ENCODE peak calls at places on chromosomes 11 and 22, in ten cellular contexts. R is HCT116, H is PC-3, T is hepatocyte, B is SK-N-SH, V is GM23248, W is MM.1S, E is PC-9, G is GM23338, M is Karpas-422. F is an unnamed sample. For H3K9me2, the result is how much of the 10 kb centered on the place peaks cover.

GRCh38 chr22:23110190-23110921 is 31.4 kb downstream of the RSPH14 start:
- DNase-seq in R (no peak), H (no peak), T (no peak), B (peak), V (no peak), W (no peak), E (no peak), G (no peak), M (no peak), F (peak)

GRCh38 chr22:22848364-22848866 is 39.2 kb upstream of the IGLL5 start:
- DNase-seq in R (peak), H (peak), T (peak), B (peak), V (peak), W (peak), E (peak), G (peak), M (peak), F (peak)

GRCh38 chr11:115498354-115498753 is 5.9 kb downstream of the CADM1 start:
- DNase-seq in R (no peak), H (no peak), T (no peak), B (no peak), V (no peak), W (no peak), E (no peak), G (no peak), M (no peak), F (no peak)

GRCh38 chr11:122091850-122092249 is 24.2 kb downstream of the BLID start:
- DNase-seq in R (no peak), H (peak), T (no peak), B (no peak), V (peak), W (no peak), E (no peak), G (no peak), M (no peak), F (no peak)

GRCh38 chr11:120931057-120931779 is 92.7 kb upstream of the TBCEL start:
- DNase-seq in R (no peak), H (no peak), T (no peak), B (no peak), V (no peak), W (peak), E (no peak), G (peak), M (peak), F (peak)

GRCh38 chr22:40478456-40479125 is 108.2 kb downstream of the SGSM3 start:
- DNase-seq in R (no peak), H (no peak), T (no peak), B (no peak), V (no peak), W (no peak), E (no peak), G (no peak), M (no peak), F (no peak)

GRCh38 chr11:105783216-105783615 is 173.3 kb downstream of the GRIA4 start:
- DNase-seq in R (no peak), H (no peak), T (no peak), B (no peak), V (no peak), W (no peak), E (no peak), G (no peak), M (no peak), F (no peak)

GRCh38 chr11:102680945-102681344 is 24.6 kb downstream of the MMP27 start:
- DNase-seq in R (no peak), H (no peak), T (no peak), B (no peak), V (peak), W (no peak), E (no peak), G (no peak), M (no peak), F (no peak)

GRCh38 chr11:74397531-74398243 is 546 bp downstream of the PGM2L1 start:
- DNase-seq in R (peak), H (peak), T (peak), B (peak), V (peak), W (peak), E (peak), G (peak), M (no peak), F (peak)

GRCh38 chr11:119205080-119205479 is 1.1 kb upstream of the CBL start:
- DNase-seq in R (no peak), H (no peak), T (no peak), B (no peak), V (no peak), W (no peak), E (no peak), G (peak), M (peak), F (peak)

GRCh38 chr11:8346157-8346755 is 82.6 kb upstream of the LMO1 start:
- DNase-seq in R (no peak), H (no peak), T (no peak), B (no peak), V (no peak), W (no peak), E (no peak), G (no peak), M (no peak), F (no peak)
- H3K9me2 ChIP-seq in R (under half), H (under half), T (under half), B (under half), V (under half), W (under half), E (under half), G (under half), M (under half), F (under half)

GRCh38 chr11:17703951-17704350 is 15.4 kb upstream of the MYOD1 start:
- DNase-seq in R (peak), H (peak), T (no peak), B (no peak), V (peak), W (no peak), E (no peak), G (peak), M (peak), F (peak)
- H3K9me2 ChIP-seq in R (under half), H (under half), T (under half), B (under half), V (under half), W (under half), E (under half), G (under half), M (under half), F (under half)

DNA sequence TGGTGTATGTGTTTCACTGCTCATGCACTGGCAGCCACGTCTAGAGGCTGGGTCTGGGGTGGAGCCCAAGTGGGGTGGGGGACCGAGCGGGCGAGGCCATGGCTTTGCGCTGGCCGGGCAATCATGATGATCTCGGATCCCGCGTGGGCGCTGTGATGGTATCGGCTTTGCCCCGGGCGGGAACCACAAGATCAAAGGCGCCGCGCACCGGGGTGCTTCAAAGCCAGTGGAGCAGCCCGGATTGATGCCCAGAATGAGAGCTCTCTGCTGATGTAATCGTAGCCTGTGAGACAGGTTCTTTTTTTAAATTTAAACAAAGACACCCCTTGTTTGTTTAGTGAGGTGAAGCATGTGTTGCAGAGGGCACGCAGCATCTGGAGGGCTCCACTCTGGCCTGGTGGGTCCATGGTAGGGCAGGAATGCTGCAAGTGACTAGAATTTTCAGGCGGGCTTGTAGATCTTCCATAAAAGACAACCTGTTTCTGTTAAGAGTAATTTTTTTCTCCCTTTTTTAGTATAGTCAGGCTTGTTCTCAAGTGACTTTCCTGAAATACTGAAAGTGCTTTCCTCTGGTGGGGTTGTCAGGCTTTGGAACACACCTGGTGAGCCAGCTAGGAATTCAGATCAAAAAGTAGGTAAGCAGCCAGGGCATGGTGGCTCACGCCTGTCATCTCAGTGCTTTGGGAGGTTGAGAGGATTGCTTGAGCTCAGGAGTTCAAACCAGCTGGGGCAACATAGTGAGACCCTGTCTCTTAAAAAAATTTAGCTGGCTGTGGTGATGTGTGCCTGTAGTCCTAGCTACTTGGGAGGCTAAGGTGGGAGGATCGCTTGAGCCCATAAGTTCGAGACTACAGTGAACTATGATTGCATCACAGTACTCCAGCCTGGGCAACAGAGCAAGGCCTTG is 40.7 kb downstream of the ZNRF3 start:
- DNase-seq in R (peak), H (no peak), T (peak), B (peak), V (no peak), W (no peak), E (no peak), G (peak), M (no peak), F (no peak)
- H3K9me2 ChIP-seq in R (under half), H (under half), T (under half), B (under half), V (under half), W (under half), E (under half), G (under half), M (under half), F (under half)

GRCh38 chr11:108224908-108225786 is 2.3 kb downstream of the ATM start:
- DNase-seq in R (no peak), H (no peak), T (no peak), B (no peak), V (peak), W (no peak), E (no peak), G (no peak), M (peak), F (peak)

GRCh38 chr11:108223449-108224149 is 732 bp downstream of the ATM start:
- DNase-seq in R (no peak), H (no peak), T (no peak), B (no peak), V (peak), W (peak), E (no peak), G (no peak), M (peak), F (peak)

GRCh38 chr11:108224366-108224765 is 1.5 kb downstream of the ATM start:
- DNase-seq in R (no peak), H (no peak), T (no peak), B (no peak), V (no peak), W (no peak), E (no peak), G (no peak), M (peak), F (peak)

GRCh38 chr11:108226036-108226435 is 3.2 kb downstream of the ATM start:
- DNase-seq in R (no peak), H (no peak), T (no peak), B (no peak), V (no peak), W (no peak), E (no peak), G (no peak), M (no peak), F (no peak)

GRCh38 chr11:108228236-108228635 is 5.4 kb downstream of the ATM start:
- DNase-seq in R (no peak), H (no peak), T (no peak), B (no peak), V (no peak), W (no peak), E (no peak), G (no peak), M (no peak), F (no peak)
- H3K9me2 ChIP-seq in R (under half), H (under half), T (under half), B (under half), V (under half), W (under half), E (under half), G (under half), M (under half), F (under half)

DNA sequence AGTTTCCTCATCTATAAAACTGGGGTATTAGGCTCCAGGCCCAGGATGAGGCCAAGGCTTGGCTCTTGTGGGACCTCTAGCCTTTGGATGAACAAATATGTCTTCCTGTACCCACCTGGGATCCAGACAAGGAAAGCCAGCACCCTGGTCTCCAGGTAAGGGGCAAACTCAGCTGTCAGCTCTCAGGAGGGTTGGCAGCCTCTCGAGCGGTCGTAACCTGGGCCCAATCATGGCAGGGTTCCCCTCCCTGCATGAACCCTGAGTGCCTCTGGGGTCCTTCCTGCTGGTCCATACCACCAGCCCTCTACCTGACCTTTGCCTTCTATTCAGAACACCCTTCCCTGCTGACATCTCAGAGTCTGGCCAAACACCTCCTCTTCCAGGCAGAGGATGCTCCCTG is 19.6 kb downstream of the SLC22A12 start:
- DNase-seq in R (no peak), H (no peak), T (no peak), B (no peak), V (no peak), W (no peak), E (no peak), G (no peak), M (no peak), F (no peak)
- H3K9me2 ChIP-seq in R (under half), H (under half), T (under half), B (under half), V (under half), W (under half), E (under half), G (under half), M (under half), F (under half)

GRCh38 chr11:73382747-73383146 is 6.5 kb downstream of the RELT start:
- DNase-seq in R (no peak), H (no peak), T (no peak), B (no peak), V (no peak), W (no peak), E (no peak), G (no peak), M (no peak), F (peak)

GRCh38 chr11:73381589-73381988 is 5.4 kb downstream of the RELT start:
- DNase-seq in R (no peak), H (no peak), T (no peak), B (no peak), V (no peak), W (no peak), E (no peak), G (no peak), M (no peak), F (no peak)

GRCh38 chr11:73383249-73384126 is 7.3 kb downstream of the RELT start:
- DNase-seq in R (no peak), H (no peak), T (peak), B (no peak), V (peak), W (no peak), E (no peak), G (no peak), M (peak), F (peak)

GRCh38 chr11:73380897-73381410 is 4.8 kb downstream of the RELT start:
- DNase-seq in R (no peak), H (no peak), T (no peak), B (no peak), V (no peak), W (no peak), E (no peak), G (no peak), M (peak), F (no peak)

DNA sequence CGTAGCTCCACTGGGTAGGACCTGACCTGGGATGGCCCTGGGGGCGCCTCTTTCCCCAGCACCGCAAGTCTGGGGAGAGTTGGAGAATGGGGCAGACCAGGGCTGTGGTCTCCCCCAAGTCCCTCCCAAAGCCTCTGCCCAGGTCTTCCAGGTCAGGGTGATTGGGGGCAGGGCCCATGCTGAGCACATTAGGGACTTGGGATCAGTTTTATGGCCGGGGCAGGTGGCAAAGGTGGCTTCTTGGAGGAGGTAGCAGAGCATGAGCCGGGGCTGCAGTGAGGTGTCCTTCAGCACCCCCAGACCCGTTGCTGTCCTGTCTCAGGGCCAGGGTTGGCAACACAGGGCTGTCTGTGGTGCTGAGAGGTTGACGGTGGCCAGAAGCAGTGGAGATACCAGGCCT is 6.0 kb downstream of the RELT start:
- DNase-seq in R (no peak), H (no peak), T (no peak), B (no peak), V (no peak), W (no peak), E (no peak), G (no peak), M (no peak), F (no peak)
- H3K9me2 ChIP-seq in R (under half), H (under half), T (under half), B (under half), V (under half), W (under half), E (under half), G (under half), M (under half), F (under half)

F was measured in OCI-LY7.